ENCODE peak calls at places on chromosomes 6 and 20, in six cellular contexts. J is heart right ventricle; G is WTC11; P is fibroblast of lung; Y is CD8-positive, alpha-beta T cell; A is H1. T is an unnamed sample.
A peak's percentile ranks its signal among the peaks of the same experiment; 100 is the strongest.

GRCh38 chr20:34084227-34084923 is 27.7 kb downstream of the EIF2S2 start:
- DNase-seq in J (no peak), G (no peak), P (no peak), Y (no peak), A (no peak), T (no peak)

GRCh38 chr20:14093652-14094051 is 98.3 kb downstream of the MACROD2 start:
- DNase-seq in J (no peak), G (no peak), P (no peak), Y (no peak), A (no peak), T (no peak)

GRCh38 chr6:129683606-129684322 is 26.2 kb downstream of the ARHGAP18 start:
- DNase-seq in J (peak; percentile 61), G (no peak), P (peak; percentile 99), Y (peak; percentile 68), A (no peak), T (no peak)

GRCh38 chr6:9361749-9362148 is 926.4 kb upstream of the SLC35B3 start:
- DNase-seq in J (no peak), G (no peak), P (no peak), Y (no peak), A (no peak), T (no peak)

GRCh38 chr20:23800865-23801264 is 25.7 kb downstream of the CST2 start:
- DNase-seq in J (no peak), G (no peak), P (no peak), Y (no peak), A (no peak), T (no peak)

GRCh38 chr20:40651121-40651520 is 37.9 kb downstream of the MAFB start:
- DNase-seq in J (no peak), G (no peak), P (peak; percentile 48), Y (no peak), A (no peak), T (no peak)

GRCh38 chr6:89970609-89971337 is 76.5 kb downstream of the GJA10 start:
- DNase-seq in J (peak; percentile 18), G (peak; percentile 24), P (peak; percentile 78), Y (no peak), A (no peak), T (peak; percentile 49)

GRCh38 chr6:120378582-120379220 is 955.6 kb downstream of the TBC1D32 start:
- DNase-seq in J (no peak), G (no peak), P (peak; percentile 67), Y (no peak), A (no peak), T (no peak)

GRCh38 chr6:157323924-157324276 is 581 bp upstream of the TMEM242 start:
- DNase-seq in J (peak; percentile 76), G (peak; percentile 76), P (peak; percentile 87), Y (peak; percentile 35), A (peak; percentile 79), T (peak; percentile 81)

DNA sequence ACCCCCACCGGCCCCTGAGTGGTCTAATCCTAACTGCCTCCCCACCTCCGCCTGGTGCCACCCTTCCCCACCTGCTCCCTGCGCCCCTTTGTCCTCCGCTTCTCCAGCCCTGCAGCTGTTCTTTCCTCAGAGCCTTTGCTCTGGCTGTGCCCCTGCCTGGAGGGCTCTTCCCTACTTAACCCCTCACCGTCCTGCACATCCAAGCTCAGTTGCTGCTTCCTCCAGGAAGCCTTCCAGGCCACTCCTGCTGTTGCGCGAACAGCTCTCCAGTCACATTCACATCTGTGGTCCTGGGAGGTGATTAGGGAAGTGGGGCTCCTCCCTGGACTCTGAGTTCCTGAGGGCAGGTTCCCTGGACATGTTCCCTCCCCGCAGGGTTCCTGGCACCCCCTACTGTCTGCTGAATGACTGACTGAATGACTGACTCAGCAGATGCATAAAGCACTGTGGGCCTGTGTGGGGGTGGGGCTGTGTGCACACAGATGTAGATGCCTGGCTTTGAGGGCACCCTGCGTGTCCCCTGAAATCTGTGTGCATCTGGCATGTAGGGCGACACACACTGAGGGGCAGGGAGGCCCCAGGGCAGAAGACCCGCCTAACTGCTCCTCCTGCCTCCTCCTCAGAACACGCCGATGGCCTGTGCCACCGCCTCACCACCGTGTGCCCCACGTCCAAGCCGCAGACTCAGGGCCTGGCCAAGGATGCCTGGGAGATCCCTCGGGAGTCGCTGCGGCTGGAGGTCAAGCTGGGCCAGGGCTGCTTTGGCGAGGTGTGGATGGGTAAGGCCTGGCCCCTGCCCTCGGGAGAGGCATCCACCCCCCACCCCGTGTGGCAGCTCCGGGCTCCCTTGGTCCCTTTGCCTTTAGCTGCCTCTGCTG is 51.4 kb downstream of the SRC start:
- DNase-seq in J (no peak), G (peak; percentile 46), P (no peak), Y (no peak), A (no peak), T (peak; percentile 45)
- TF ChIP-seq CTCF in J (no peak), G (no peak), P (no peak), Y (no peak), A (no peak), T (no peak)

GRCh38 chr6:2760882-2761842 is 4.0 kb upstream of the WRNIP1 start:
- DNase-seq in J (no peak), G (no peak), P (no peak), Y (no peak), A (no peak), T (no peak)
- TF ChIP-seq CTCF in J (peak; percentile 35), G (peak; percentile 44), P (no peak), Y (peak; percentile 58), A (peak; percentile 14), T (peak; percentile 71)

DNA sequence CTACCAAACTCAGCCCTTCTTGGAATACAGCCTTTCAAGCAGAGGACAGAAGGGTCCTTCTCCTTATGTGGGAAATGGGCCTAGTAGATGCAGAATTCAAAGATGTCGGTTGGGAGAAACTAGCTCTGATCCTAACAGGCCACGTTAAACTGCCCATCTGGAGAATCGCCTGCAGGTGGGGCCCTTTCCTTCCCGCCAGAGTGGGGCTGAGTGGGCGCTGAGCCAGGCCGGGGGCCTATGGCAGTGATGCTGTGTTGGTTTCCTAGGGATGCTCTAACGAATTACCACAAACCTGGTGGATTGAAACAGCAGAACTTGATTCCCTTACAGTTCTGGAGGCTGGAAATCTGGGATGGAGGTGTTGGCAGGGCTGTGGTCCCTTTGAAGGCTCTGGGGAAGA is 9.1 kb downstream of the MAPK13 start:
- DNase-seq in J (no peak), G (peak; percentile 71), P (no peak), Y (no peak), A (peak; percentile 81), T (peak; percentile 62)
- TF ChIP-seq CTCF in J (no peak), G (peak; percentile 21), P (no peak), Y (no peak), A (peak; percentile 77), T (peak; percentile 13)

DNA sequence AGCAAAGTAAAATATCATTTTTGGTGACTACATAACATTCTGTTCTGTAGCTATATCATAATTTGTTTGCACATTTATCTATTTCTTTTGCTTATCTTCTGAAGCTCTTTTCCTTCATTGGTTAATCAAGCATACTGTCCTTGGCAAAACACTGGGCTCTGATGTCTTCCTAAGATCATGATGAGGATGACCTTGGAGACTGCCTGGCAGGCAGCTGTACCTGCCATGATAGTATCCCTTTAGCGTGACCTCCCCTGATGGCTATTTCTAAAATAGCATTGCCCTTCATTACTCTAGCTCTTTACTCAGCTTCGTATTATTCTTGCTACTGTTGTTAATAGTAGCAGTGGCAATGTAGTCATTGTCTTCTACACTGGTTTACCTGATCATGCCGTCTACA is 46.0 kb upstream of the ELOVL5 start:
- DNase-seq in J (no peak), G (no peak), P (no peak), Y (no peak), A (no peak), T (no peak)
- TF ChIP-seq CTCF in J (no peak), G (no peak), P (no peak), Y (no peak), A (no peak), T (no peak)

GRCh38 chr6:161137320-161137719 is 136.5 kb downstream of the AGPAT4 start:
- DNase-seq in J (no peak), G (no peak), P (no peak), Y (no peak), A (no peak), T (no peak)

GRCh38 chr6:161133973-161134372 is 139.9 kb downstream of the AGPAT4 start:
- DNase-seq in J (no peak), G (no peak), P (no peak), Y (no peak), A (no peak), T (no peak)

GRCh38 chr6:161134550-161135298 is 139.1 kb downstream of the AGPAT4 start:
- DNase-seq in J (no peak), G (no peak), P (no peak), Y (no peak), A (no peak), T (no peak)

GRCh38 chr6:161136655-161137054 is 137.2 kb downstream of the AGPAT4 start:
- DNase-seq in J (no peak), G (no peak), P (no peak), Y (no peak), A (no peak), T (no peak)

DNA sequence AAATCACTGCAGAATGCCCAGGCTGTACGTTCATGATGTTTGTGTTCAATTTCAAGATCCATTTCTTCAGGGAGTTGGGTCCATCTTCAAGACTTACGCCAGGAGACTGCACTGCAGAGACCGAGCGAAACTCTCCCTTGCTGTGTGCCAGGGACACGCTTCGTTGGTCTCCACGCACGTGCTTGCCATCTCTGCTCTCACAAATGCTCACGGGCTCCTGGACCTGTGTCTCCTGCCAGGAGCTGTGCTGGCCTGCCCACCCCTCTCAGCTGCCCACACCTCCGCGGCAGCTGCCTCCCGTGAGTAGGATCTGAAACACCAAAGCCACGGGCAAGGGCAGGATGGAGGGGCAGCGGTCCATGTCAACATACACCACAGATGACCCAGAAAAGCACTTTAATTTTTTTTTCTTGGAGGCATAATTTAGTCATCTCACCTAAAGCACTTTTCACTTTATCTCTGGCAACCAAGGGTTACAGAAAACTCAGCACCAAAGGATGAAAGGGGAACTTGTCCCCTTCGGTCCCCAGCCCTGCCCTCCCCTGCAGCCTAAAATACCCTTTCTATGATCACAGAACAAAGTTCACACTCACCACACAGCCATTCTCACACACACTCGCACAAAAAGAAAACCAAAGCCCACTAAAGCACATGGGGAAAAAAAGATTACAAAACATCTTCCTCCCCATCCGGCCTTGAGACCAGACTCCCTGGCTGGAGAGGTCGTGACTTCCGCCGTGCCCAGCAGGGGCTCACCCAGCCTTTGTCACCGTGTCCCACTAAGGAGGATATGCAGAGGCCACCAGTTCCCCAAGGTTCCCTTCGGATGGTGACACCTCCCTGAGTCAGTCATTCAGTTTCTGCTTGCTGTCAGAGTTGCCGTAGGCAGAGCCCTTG is 137.9 kb downstream of the AGPAT4 start:
- DNase-seq in J (no peak), G (no peak), P (no peak), Y (no peak), A (no peak), T (no peak)
- TF ChIP-seq CTCF in J (no peak), G (no peak), P (no peak), Y (no peak), A (no peak), T (no peak)

GRCh38 chr6:26157150-26157837 is 70.1 kb downstream of the HFE start:
- DNase-seq in J (peak; percentile 40), G (peak; percentile 77), P (no peak), Y (peak; percentile 61), A (peak; percentile 75), T (peak; percentile 81)

GRCh38 chr6:26157838-26158580 is 70.8 kb downstream of the HFE start:
- DNase-seq in J (peak; percentile 68), G (peak; percentile 70), P (peak; percentile 99), Y (peak; percentile 80), A (peak; percentile 82), T (peak; percentile 67)

GRCh38 chr6:26155066-26155925 is 68.1 kb downstream of the HFE start:
- DNase-seq in J (peak; percentile 50), G (peak; percentile 29), P (peak; percentile 23), Y (no peak), A (no peak), T (peak; percentile 65)

GRCh38 chr6:26156850-26157149 is 69.6 kb downstream of the HFE start:
- DNase-seq in J (no peak), G (no peak), P (no peak), Y (no peak), A (no peak), T (no peak)

GRCh38 chr6:26156105-26156849 is 69.0 kb downstream of the HFE start:
- DNase-seq in J (peak; percentile 90), G (peak; percentile 81), P (peak; percentile 90), Y (peak; percentile 84), A (peak; percentile 95), T (peak; percentile 87)
- TF ChIP-seq CTCF in J (peak; percentile 15), G (no peak), P (no peak), Y (no peak), A (no peak), T (no peak)